ENCODE peak calls at places on chromosomes 2 and 18, in five cellular contexts. J is Right ventricle myocardium superior, Y is Panc1, X is WTC11, Z is GM13977. V is an unnamed sample.

GRCh38 chr18:22136395-22136794 is 33.0 kb upstream of the GATA6 start:
- DNase-seq in Z (no peak), Y (no peak), X (no peak), J (no peak), V (peak)

GRCh38 chr2:219058541-219059374 is 2.0 kb downstream of the IHH start:
- DNase-seq in Y (no peak), Z (peak), J (peak), X (peak), V (no peak)

GRCh38 chr2:100764430-100764829 is 55.5 kb upstream of the NPAS2 start:
- DNase-seq in J (no peak), X (no peak), Y (no peak), Z (no peak), V (no peak)

GRCh38 chr2:28452534-28453081 is 43.3 kb upstream of the PLB1 start:
- DNase-seq in J (peak), Y (peak), Z (peak), X (peak), V (no peak)

GRCh38 chr2:8296340-8296739 is 385.5 kb upstream of the ID2 start:
- DNase-seq in J (no peak), Z (no peak), Y (no peak), X (no peak), V (no peak)

GRCh38 chr2:196748123-196748522 is 51.4 kb downstream of the GTF3C3 start:
- DNase-seq in J (no peak), Y (no peak), Z (no peak), X (no peak), V (no peak)

GRCh38 chr18:21406111-21406510 is 164.1 kb downstream of the GREB1L start:
- DNase-seq in X (no peak), J (no peak), Z (no peak), Y (no peak), V (no peak)

GRCh38 chr2:26326514-26326913 is 19.4 kb upstream of the SELENOI start:
- DNase-seq in Z (no peak), J (no peak), Y (no peak), X (no peak), V (no peak)

GRCh38 chr2:102772659-102773058 is 10.8 kb downstream of the TMEM182 start:
- DNase-seq in X (no peak), J (no peak), Z (no peak), Y (no peak), V (no peak)

GRCh38 chr18:3623769-3624545 is 174.0 kb downstream of the TGIF1 start:
- DNase-seq in Z (no peak), Y (peak), X (peak), J (peak), V (no peak)

GRCh38 chr2:1455466-1455865 is 42.2 kb downstream of the TPO start:
- DNase-seq in J (no peak), X (no peak), Y (no peak), Z (no peak), V (no peak)

GRCh38 chr2:240561325-240561971 is 1.3 kb downstream of the DUSP28 start:
- DNase-seq in Y (no peak), Z (no peak), J (peak), X (no peak), V (no peak)

GRCh38 chr18:49813071-49813320 is 337 bp downstream of the ACAA2 start:
- DNase-seq in Z (peak), Y (no peak), X (peak), J (peak), V (no peak)

GRCh38 chr18:35458271-35458670 is 39.5 kb downstream of the INO80C start:
- DNase-seq in Y (no peak), J (no peak), Z (no peak), X (no peak), V (no peak)

GRCh38 chr2:101679037-101679726 is 18.3 kb upstream of the MAP4K4 start:
- DNase-seq in J (no peak), Z (no peak), X (no peak), Y (no peak), V (no peak)

GRCh38 chr2:19711470-19712372 is 190.1 kb downstream of the TTC32 start:
- DNase-seq in Z (no peak), J (peak), X (peak), Y (peak), V (peak)

GRCh38 chr18:50083708-50084107 is 111.2 kb downstream of the MYO5B start:
- DNase-seq in J (no peak), Y (no peak), X (no peak), Z (no peak), V (no peak)

GRCh38 chr18:63236990-63237389 is 82.6 kb downstream of the BCL2 start:
- DNase-seq in J (peak), Z (no peak), Y (no peak), X (peak), V (no peak)

GRCh38 chr2:12501469-12502147 is 215.1 kb upstream of the TRIB2 start:
- DNase-seq in X (no peak), Z (peak), Y (no peak), J (peak), V (no peak)

V was measured in glomerular endothelial cell.